ENCODE peak calls at places on chromosomes 1 and 21, in seven cellular contexts. F is prostate gland, H is cardiac muscle cell, W is lower lobe of right lung, E is heart right ventricle, V is BE2C, T is left ventricle myocardium inferior. L is an unnamed sample. For H3K36me3, the result is how much of the 10 kb centered on the place peaks cover.

GRCh38 chr1:20111452-20111851 is 7.9 kb downstream of the PLA2G2D start:
- DNase-seq in H (no peak), T (no peak), E (no peak), V (no peak), W (no peak), F (no peak), L (no peak)

GRCh38 chr1:204583909-204584632 is 67.9 kb downstream of the MDM4 start:
- DNase-seq in T (peak), F (peak), H (no peak), V (peak), W (no peak), E (peak), L (no peak)

GRCh38 chr1:187053876-187054275 is 225.1 kb downstream of the PLA2G4A start:
- DNase-seq in W (no peak), F (no peak), T (no peak), V (no peak), E (no peak), H (no peak), L (no peak)

GRCh38 chr1:169588785-169589485 is 2.7 kb upstream of the F5 start:
- DNase-seq in H (no peak), V (no peak), F (no peak), T (no peak), E (no peak), W (no peak), L (no peak)

GRCh38 chr1:157198619-157199420 is 60.6 kb upstream of the ETV3 start:
- DNase-seq in H (no peak), T (no peak), F (no peak), V (no peak), E (no peak), W (peak), L (no peak)

GRCh38 chr1:87329756-87330200 is 1.1 kb downstream of the LMO4 start:
- DNase-seq in E (no peak), H (peak), W (no peak), F (no peak), T (no peak), V (no peak), L (no peak)

GRCh38 chr1:98677288-98677687 is 15.8 kb downstream of the SNX7 start:
- DNase-seq in W (no peak), E (no peak), H (peak), T (no peak), V (no peak), F (peak), L (no peak)

GRCh38 chr1:17189632-17190525 is 15.0 kb upstream of the PADI1 start:
- DNase-seq in E (no peak), H (peak), V (no peak), T (no peak), F (no peak), W (no peak), L (no peak)

GRCh38 chr1:15341228-15341627 is 68.5 kb upstream of the EFHD2 start:
- DNase-seq in F (no peak), E (no peak), V (no peak), T (no peak), H (no peak), W (no peak), L (no peak)

GRCh38 chr1:24714859-24715520 is 30.3 kb upstream of the CLIC4 start:
- DNase-seq in H (peak), E (no peak), V (no peak), F (no peak), T (no peak), W (no peak), L (no peak)

GRCh38 chr1:65508051-65508450 is 87.6 kb downstream of the LEPR start:
- DNase-seq in H (no peak), T (no peak), E (no peak), V (no peak), F (no peak), W (no peak), L (no peak)

GRCh38 chr21:29788752-29789151 is 151.0 kb downstream of the GRIK1 start:
- DNase-seq in F (no peak), E (no peak), H (no peak), V (no peak), T (no peak), W (no peak), L (no peak)

GRCh38 chr1:117051224-117052064 is 8.7 kb upstream of the TTF2 start:
- DNase-seq in H (peak), T (no peak), F (peak), V (no peak), E (no peak), W (peak), L (no peak)

DNA sequence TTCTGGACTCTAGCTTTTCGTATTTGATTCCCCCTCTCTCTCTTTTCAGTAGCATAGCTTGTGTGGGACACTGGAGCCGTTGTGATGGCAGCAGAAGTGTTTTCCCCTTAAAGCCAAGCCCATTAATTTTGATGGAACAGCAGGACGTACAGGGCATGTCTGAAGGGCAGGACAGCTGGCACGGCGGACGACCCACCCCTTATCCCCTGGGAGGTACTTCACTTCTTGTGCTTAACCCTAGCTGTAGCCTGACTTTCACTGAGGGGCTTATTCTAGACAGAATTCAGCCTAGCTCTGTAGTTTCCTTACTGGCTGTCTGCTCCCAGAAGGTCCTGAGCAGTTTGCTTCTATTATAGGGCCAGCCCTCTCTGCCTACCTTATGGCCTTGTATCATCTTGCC is 8.6 kb upstream of the PPFIA4 start:
- DNase-seq in W (no peak), T (no peak), H (no peak), E (no peak), V (no peak), F (no peak), L (no peak)
- H3K36me3 ChIP-seq in W (half or more), T (half or more), H (half or more), E (under half), V (half or more), F (under half), L (half or more)

DNA sequence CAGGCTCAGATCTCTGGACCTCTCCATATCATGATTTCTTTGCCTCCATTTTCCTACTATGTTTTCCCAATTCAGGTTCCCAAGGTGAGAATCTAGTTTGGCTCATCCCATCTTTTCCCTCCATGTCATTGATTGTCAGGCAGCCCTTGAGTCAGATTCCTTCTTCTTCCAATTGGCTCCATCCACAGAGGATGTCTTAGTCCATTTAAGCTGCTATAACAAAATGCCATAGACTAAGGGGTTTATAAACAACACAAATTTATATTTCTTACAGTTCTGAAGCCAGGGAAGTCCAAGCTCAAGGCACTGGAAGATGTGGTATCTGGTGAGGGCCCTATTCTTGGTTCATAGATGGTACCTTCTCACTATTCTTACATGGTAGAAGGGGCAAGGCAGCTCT is 42.8 kb upstream of the SLC2A1 start:
- DNase-seq in T (no peak), E (no peak), H (no peak), F (no peak), W (no peak), V (no peak), L (no peak)
- H3K36me3 ChIP-seq in T (under half), E (under half), H (under half), F (under half), W (under half), V (under half), L (under half)

GRCh38 chr1:113763651-113764050 is 4.4 kb upstream of the PHTF1 start:
- DNase-seq in V (no peak), T (no peak), H (no peak), W (no peak), F (no peak), E (no peak), L (no peak)

GRCh38 chr1:113761937-113762336 is 2.7 kb upstream of the PHTF1 start:
- DNase-seq in H (no peak), V (no peak), T (no peak), W (no peak), E (no peak), F (no peak), L (no peak)

GRCh38 chr1:113759341-113760101 is at the start of gene PHTF1:
- DNase-seq in V (peak), W (peak), F (peak), T (peak), E (peak), H (peak), L (peak)

GRCh38 chr1:113758631-113759340 is 500 bp downstream of the PHTF1 start:
- DNase-seq in T (peak), E (peak), V (peak), F (peak), H (peak), W (peak), L (peak)

DNA sequence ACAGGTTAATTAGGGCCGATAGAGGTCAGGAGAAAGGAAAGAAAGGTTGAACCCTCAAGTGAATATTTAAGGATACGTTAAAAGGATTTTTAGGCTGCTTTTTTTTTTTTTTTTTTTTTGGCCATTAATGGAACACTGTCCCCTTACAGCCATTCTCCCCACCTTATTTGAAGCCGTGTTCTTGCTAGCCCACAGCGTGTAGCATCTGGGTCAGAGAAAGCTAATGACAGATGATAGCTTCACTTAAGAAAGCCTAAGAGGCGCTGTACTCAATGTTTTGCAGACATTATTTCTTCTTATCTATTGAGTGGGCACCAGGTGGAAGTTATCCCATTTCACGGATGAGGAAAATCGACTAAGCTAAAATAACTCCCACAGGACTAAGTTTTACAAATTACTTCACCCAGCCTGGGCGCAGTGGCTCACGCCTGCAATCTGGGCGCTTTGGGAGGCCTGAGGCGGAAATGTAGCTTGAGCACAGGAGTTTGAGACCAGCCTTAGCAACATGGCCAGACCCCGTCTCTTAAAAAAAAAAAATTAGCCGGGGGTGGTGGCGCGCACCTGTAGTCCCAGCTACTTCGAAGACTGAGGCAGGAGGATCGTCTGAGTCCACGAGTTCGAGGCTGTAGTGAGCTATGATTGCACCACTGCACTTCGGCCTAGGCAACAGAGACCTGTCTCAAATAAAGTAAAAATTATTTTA is 967 bp upstream of the PHTF1 start:
- DNase-seq in E (no peak), V (no peak), H (no peak), W (no peak), T (no peak), F (no peak), L (no peak)
- H3K36me3 ChIP-seq in E (under half), V (under half), H (under half), W (under half), T (under half), F (under half), L (under half)

GRCh38 chr1:235213752-235214151 is 52.7 kb upstream of the RBM34 start:
- DNase-seq in T (no peak), V (no peak), F (no peak), E (no peak), W (no peak), H (no peak), L (no peak)
- H3K36me3 ChIP-seq in T (half or more), V (under half), F (under half), E (under half), W (half or more), H (under half), L (under half)

L was measured in CD8-positive, alpha-beta T cell.